ENCODE peak calls at places on chromosomes 2 and 18, in nine cellular contexts. K is stimulated activated CD4-positive, alpha-beta T cell treated with anti-CD3 and anti-CD28 coated beads, Interleukin-15, amount 100 ng/mL, for 24 hours; O is progenitor cell of endocrine pancreas; T is neural crest cell; W is AG09319; H is left cardiac atrium; J is nucleus accumbens; Z is left ventricle myocardium inferior; G is activated naive CD4-positive, alpha-beta T cell treated with anti-CD3 and anti-CD28 coated beads, Interleukin-2, amount 10 ng/mL, durations not matched to agents 7 days and 5 days. S is an unnamed sample.
A peak's percentile ranks its signal among the peaks of the same experiment; 100 is the strongest.

GRCh38 chr2:134217924-134218323 is 35.9 kb upstream of the MGAT5 start:
- DNase-seq in J (no peak), H (no peak), G (no peak), T (no peak), K (peak; percentile 39), W (no peak), Z (no peak), O (no peak), S (peak; percentile 60)

GRCh38 chr2:45289018-45289417 is 279.8 kb upstream of the SIX2 start:
- DNase-seq in H (no peak), W (no peak), T (no peak), O (no peak), K (no peak), G (no peak), J (no peak), Z (no peak), S (peak; percentile 56)

GRCh38 chr2:42935692-42936631 is 143.6 kb upstream of the HAAO start:
- DNase-seq in G (peak; percentile 31), T (no peak), J (no peak), H (peak; percentile 18), K (no peak), O (no peak), W (no peak), Z (no peak), S (peak; percentile 23)

GRCh38 chr18:22167471-22168151 is 1.8 kb upstream of the GATA6 start:
- DNase-seq in H (peak; percentile 32), G (no peak), Z (peak; percentile 32), T (peak; percentile 22), O (no peak), W (no peak), J (no peak), K (no peak), S (no peak)

GRCh38 chr2:68727698-68728375 is 6.8 kb upstream of the ARHGAP25 start:
- DNase-seq in H (no peak), J (no peak), T (no peak), K (no peak), O (no peak), G (no peak), Z (no peak), W (no peak), S (no peak)

GRCh38 chr18:54392621-54393023 is 34.9 kb downstream of the C18orf54 start:
- DNase-seq in J (no peak), Z (no peak), K (no peak), O (no peak), G (no peak), H (no peak), W (peak; percentile 25), T (no peak), S (peak; percentile 77)

GRCh38 chr18:2846638-2847340 is at the start of gene EMILIN2:
- DNase-seq in Z (peak; percentile 75), H (peak; percentile 78), G (peak; percentile 56), W (no peak), J (no peak), K (peak; percentile 70), O (peak; percentile 18), T (peak; percentile 29), S (peak; percentile 67)

GRCh38 chr18:79121746-79122474 is 52.7 kb downstream of the ATP9B start:
- DNase-seq in O (no peak), J (no peak), W (no peak), H (no peak), G (no peak), K (no peak), T (no peak), Z (no peak), S (no peak)

GRCh38 chr2:16224298-16225045 is 284.1 kb downstream of the MYCN start:
- DNase-seq in O (no peak), K (no peak), Z (no peak), J (no peak), G (no peak), T (no peak), H (no peak), W (no peak), S (no peak)

GRCh38 chr2:48347712-48348111 is 182.2 kb upstream of the STON1 start:
- DNase-seq in Z (no peak), T (no peak), H (no peak), G (no peak), K (no peak), J (no peak), W (no peak), O (no peak), S (peak; percentile 7)

GRCh38 chr18:36468161-36468560 is 170.6 kb downstream of the FHOD3 start:
- DNase-seq in H (peak; percentile 67), J (no peak), G (no peak), Z (peak; percentile 75), O (no peak), T (no peak), K (no peak), W (no peak), S (no peak)

GRCh38 chr2:181074457-181074856 is 94.1 kb downstream of the UBE2E3 start:
- DNase-seq in Z (no peak), W (no peak), O (no peak), G (no peak), T (no peak), H (no peak), J (no peak), K (no peak), S (no peak)

GRCh38 chr2:239313251-239313650 is 87.6 kb downstream of the HDAC4 start:
- DNase-seq in K (peak; percentile 0), H (peak; percentile 14), T (no peak), G (no peak), W (no peak), J (no peak), O (peak; percentile 5), Z (peak; percentile 10), S (no peak)

GRCh38 chr2:127011796-127012195 is 95.2 kb downstream of the BIN1 start:
- DNase-seq in G (no peak), Z (no peak), W (no peak), K (no peak), O (no peak), H (no peak), T (no peak), J (no peak), S (no peak)

GRCh38 chr2:212797484-212798205 is 259.0 kb upstream of the ERBB4 start:
- DNase-seq in H (no peak), G (no peak), J (no peak), W (no peak), T (no peak), K (no peak), Z (no peak), O (no peak), S (no peak)

S was measured in GM12865.